ENCODE peak calls at places on chromosome 13, in eight cellular contexts. K is foreskin fibroblast; U is mesendoderm; H is CD8-positive, alpha-beta memory T cell; B is cardiac fibroblast; Z is pancreas; Q is epithelial cell of esophagus; T is OCI-LY7. P is an unnamed sample.

GRCh38 chr13:46372071-46372470 is 15.0 kb downstream of the RUBCNL start:
- DNase-seq in Q (no peak), Z (no peak), B (no peak), K (no peak), T (peak), U (no peak), H (no peak), P (no peak)

GRCh38 chr13:38366954-38367645 is 17.4 kb downstream of the UFM1 start:
- DNase-seq in T (no peak), U (no peak), Q (peak), H (no peak), K (peak), Z (no peak), B (peak), P (no peak)

GRCh38 chr13:46173656-46174055 is 8.3 kb downstream of the LCP1 start:
- DNase-seq in Z (no peak), T (peak), B (no peak), Q (no peak), K (no peak), H (no peak), U (no peak), P (no peak)

GRCh38 chr13:95462801-95463200 is 89.7 kb upstream of the CLDN10 start:
- DNase-seq in H (no peak), K (no peak), Q (no peak), T (no peak), U (no peak), B (no peak), Z (no peak), P (no peak)

GRCh38 chr13:76852991-76853390 is 33.2 kb downstream of the KCTD12 start:
- DNase-seq in Z (no peak), B (peak), K (peak), H (no peak), Q (peak), T (no peak), U (no peak), P (no peak)

GRCh38 chr13:98835156-98835555 is 82.7 kb upstream of the SLC15A1 start:
- DNase-seq in Q (no peak), Z (no peak), T (no peak), K (no peak), U (no peak), B (no peak), H (no peak), P (no peak)

GRCh38 chr13:33571618-33572017 is 246.3 kb upstream of the RFC3 start:
- DNase-seq in U (no peak), T (no peak), Z (no peak), H (no peak), Q (no peak), B (no peak), K (no peak), P (no peak)

GRCh38 chr13:94192576-94192975 is 286.9 kb downstream of the DCT start:
- DNase-seq in Q (peak), H (no peak), T (peak), K (no peak), B (peak), U (peak), Z (peak), P (no peak)

GRCh38 chr13:109497917-109498316 is 288.5 kb downstream of the IRS2 start:
- DNase-seq in Q (no peak), U (no peak), T (no peak), B (no peak), H (no peak), K (no peak), Z (no peak), P (no peak)

GRCh38 chr13:79736356-79736755 is 255.4 kb downstream of the NDFIP2 start:
- DNase-seq in H (no peak), T (no peak), Q (peak), U (peak), Z (no peak), K (no peak), B (no peak), P (no peak)

GRCh38 chr13:34638897-34639296 is 303.2 kb upstream of the NBEA start:
- DNase-seq in H (no peak), B (no peak), T (no peak), Z (no peak), K (no peak), U (no peak), Q (no peak), P (no peak)

GRCh38 chr13:92272177-92272576 is 873.8 kb downstream of the GPC5 start:
- DNase-seq in B (no peak), H (no peak), Q (no peak), Z (no peak), U (no peak), T (no peak), K (no peak), P (no peak)

GRCh38 chr13:62626771-62627170 is 1211.1 kb upstream of the PCDH20 start:
- DNase-seq in U (peak), T (peak), B (no peak), Q (no peak), Z (no peak), H (no peak), K (no peak), P (peak)

GRCh38 chr13:106480511-106480910 is 55.0 kb downstream of the EFNB2 start:
- DNase-seq in U (no peak), B (no peak), T (no peak), K (no peak), H (no peak), Z (no peak), Q (no peak), P (no peak)

GRCh38 chr13:43877788-43878187 is 1.8 kb downstream of the CCDC122 start:
- DNase-seq in H (no peak), B (no peak), U (no peak), Q (peak), K (no peak), Z (no peak), T (peak), P (no peak)

DNA sequence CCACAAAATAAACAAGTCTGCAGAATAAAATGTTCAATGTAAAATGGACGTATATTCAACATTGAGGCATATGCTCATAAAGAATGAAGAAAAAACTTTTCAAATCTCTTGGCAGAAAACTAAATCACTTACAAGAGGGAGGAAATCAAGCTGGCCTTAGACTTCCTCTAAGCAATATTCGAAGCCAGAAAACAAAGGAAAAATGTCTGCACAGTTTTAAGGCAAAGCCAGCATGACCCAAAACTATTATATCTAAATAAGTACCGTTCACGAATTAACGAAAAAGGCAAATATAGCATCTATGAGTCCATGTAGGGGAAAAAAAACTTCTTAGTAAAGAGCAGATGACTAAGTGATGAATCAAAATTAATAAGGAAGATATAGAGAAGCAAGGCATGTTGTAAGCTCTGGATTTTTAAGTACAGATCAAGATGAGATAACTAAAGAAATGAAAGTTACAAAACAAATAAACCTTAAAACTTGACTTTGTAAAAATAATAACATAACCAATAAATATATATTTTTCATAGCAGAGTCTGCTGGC is 101.3 kb downstream of the KCNRG start:
- DNase-seq in B (peak), U (no peak), Q (peak), K (no peak), H (no peak), Z (no peak), T (no peak), P (no peak)
- H3K4me3 ChIP-seq in B (no peak), U (no peak), Q (no peak), K (no peak), H (no peak), Z (no peak), T (no peak), P (no peak)

GRCh38 chr13:25468330-25469178 is 96.8 kb downstream of the ATP8A2 start:
- DNase-seq in U (peak), T (no peak), B (no peak), Z (no peak), K (no peak), H (no peak), Q (peak), P (peak)
- H3K4me3 ChIP-seq in U (peak), T (no peak), B (no peak), Z (no peak), K (no peak), H (no peak), Q (no peak), P (no peak)

GRCh38 chr13:27622881-27623280 is 1.2 kb downstream of the POLR1D start:
- DNase-seq in U (no peak), K (no peak), H (no peak), T (peak), B (no peak), Q (no peak), Z (no peak), P (no peak)

GRCh38 chr13:27622102-27622820 is 569 bp downstream of the POLR1D start:
- DNase-seq in Q (no peak), B (peak), Z (no peak), H (no peak), T (peak), K (no peak), U (no peak), P (no peak)

GRCh38 chr13:27625839-27626238 is 4.1 kb downstream of the POLR1D start:
- DNase-seq in Z (no peak), Q (no peak), H (no peak), K (no peak), B (no peak), U (no peak), T (no peak), P (no peak)

GRCh38 chr13:27621366-27622101 is at the start of gene POLR1D:
- DNase-seq in B (peak), K (peak), H (peak), U (peak), T (peak), Z (peak), Q (peak), P (peak)

DNA sequence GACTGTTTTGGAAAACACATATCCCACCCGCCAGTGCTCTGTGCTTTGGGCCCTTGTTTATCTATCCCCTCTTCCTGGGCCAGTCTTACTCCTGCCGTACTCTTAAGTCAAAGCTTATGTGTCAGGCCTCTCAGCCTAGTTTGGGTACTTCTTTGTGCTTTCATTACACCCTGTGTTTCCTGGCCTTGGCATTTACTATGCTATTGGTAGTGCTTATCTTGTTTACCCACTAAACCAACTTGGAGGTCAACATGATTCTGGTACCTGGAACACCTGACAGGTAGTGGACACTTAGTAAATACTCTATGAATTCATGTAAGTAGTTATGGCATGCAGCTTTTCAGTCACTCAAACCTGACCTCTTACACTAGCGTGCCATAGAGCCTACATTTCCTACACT is 2.4 kb downstream of the POLR1D start:
- DNase-seq in Z (peak), H (no peak), U (no peak), T (no peak), K (no peak), B (no peak), Q (no peak), P (no peak)
- H3K4me3 ChIP-seq in Z (peak), H (no peak), U (no peak), T (peak), K (no peak), B (no peak), Q (no peak), P (no peak)

DNA sequence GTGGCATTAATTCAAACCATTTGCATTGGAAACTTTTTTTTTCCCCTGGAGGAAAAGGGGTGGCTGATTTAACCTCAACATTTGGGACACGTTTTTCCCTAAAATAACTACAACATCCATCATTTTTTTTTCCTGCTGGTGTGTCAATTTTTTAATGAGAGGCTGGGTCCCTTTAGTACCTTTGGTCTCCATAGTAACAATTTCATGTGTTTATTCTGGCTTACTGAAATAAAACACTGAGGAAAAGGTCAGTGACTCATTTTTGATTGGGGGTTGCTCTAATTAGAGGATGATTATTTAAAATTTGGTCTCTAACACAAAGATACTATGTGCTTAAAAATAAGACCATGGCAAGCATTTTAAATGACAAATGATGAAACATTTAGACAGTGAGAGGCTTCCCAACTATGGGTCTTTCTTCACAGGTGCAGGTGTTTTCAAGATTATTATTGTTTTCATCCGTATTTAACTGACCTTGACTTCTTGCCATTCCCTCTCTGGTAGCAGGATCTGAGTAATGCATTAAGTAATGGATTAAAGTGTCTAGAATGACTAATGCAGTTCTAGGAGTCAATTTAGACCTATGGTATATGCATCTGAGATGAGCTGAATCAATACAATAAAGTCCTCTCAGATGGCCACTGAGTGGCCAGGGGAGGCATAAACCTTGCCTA is 406.4 kb downstream of the KCNRG start:
- DNase-seq in Q (peak), Z (no peak), T (no peak), U (no peak), B (peak), H (no peak), K (peak), P (no peak)
- H3K4me3 ChIP-seq in Q (no peak), Z (no peak), T (no peak), U (no peak), B (no peak), H (no peak), K (no peak), P (no peak)

GRCh38 chr13:85383291-85383690 is 415.9 kb downstream of the SLITRK6 start:
- DNase-seq in H (no peak), U (no peak), K (no peak), Q (no peak), Z (no peak), T (peak), B (no peak), P (no peak)

GRCh38 chr13:85379991-85380390 is 419.2 kb downstream of the SLITRK6 start:
- DNase-seq in K (no peak), Q (no peak), B (no peak), T (peak), Z (no peak), H (no peak), U (no peak), P (no peak)

GRCh38 chr13:85377783-85378182 is 421.4 kb downstream of the SLITRK6 start:
- DNase-seq in Q (peak), T (no peak), B (no peak), H (no peak), K (no peak), Z (no peak), U (no peak), P (no peak)

GRCh38 chr13:85381082-85381481 is 418.1 kb downstream of the SLITRK6 start:
- DNase-seq in B (no peak), H (no peak), Q (no peak), U (no peak), Z (no peak), T (no peak), K (no peak), P (no peak)

DNA sequence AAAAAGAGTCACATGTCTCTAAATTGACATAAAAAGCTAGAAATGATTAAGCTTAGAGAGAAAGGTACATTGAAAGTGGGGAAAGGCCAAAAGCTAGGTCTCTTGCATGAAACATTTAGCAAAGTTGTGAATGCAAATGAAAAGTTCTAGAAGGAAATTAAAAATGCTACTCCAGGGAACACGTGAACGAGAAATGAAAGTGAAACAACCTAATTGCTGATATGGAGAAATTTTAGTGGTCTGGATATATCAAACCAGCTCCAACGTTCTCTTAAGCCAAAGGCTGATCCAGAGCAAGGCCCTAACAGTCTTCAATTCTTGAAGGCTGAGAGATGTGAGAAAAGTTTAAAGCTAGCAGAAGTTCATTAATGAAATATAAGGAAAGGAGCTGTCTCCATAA is 419.8 kb downstream of the SLITRK6 start:
- DNase-seq in T (peak), Z (no peak), Q (no peak), H (no peak), K (no peak), U (no peak), B (no peak), P (no peak)
- H3K4me3 ChIP-seq in T (peak), Z (no peak), Q (no peak), H (no peak), K (no peak), U (no peak), B (no peak), P (no peak)

GRCh38 chr13:30429721-30430694 is 7.7 kb downstream of the UBE2L5 start:
- DNase-seq in K (peak), T (no peak), Z (no peak), Q (peak), H (no peak), U (peak), B (peak), P (no peak)
- H3K4me3 ChIP-seq in K (no peak), T (peak), Z (no peak), Q (no peak), H (no peak), U (no peak), B (no peak), P (no peak)

DNA sequence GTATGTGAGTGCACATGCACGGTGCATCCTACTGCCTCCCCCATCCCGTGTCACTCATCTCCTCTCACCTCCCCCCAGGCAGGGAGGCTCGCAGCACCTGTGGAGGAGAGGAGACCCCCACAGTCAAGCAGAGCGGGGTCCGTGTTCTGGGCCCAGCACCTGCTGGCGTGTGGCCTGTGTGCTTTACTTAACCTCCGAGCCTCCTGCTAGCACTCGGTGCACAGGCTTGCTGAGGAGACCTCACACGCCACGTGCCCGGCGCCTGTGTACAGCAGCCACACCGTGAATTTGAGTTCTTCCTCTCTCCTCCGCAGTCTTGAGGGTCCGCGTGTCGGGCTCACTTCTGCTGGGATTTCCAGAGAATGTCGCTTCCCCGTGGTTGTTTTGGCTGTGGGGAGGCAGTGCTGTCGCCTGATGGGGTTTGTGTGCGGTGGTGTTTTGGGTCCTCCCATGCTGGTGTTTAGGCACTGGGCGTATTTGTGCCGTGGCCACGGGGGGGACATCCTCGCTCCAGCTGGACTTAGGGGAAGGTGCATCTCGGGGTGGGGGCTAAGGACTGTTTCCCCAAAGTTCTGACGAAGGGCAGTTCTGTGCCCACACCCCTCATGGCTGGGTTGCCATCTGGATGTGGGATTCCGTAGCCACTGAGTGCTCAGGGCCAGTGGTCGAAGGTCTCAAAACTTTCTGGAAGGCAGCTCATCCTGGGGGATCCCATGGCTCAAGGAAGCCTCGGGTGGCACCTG is 34.8 kb upstream of the TMEM255B start:
- DNase-seq in U (no peak), B (no peak), H (no peak), T (no peak), Z (peak), Q (no peak), K (no peak), P (no peak)
- H3K4me3 ChIP-seq in U (no peak), B (no peak), H (peak), T (no peak), Z (peak), Q (no peak), K (no peak), P (no peak)

GRCh38 chr13:23506071-23506820 is 64.0 kb upstream of the TNFRSF19 start:
- DNase-seq in U (no peak), H (no peak), B (peak), Q (no peak), K (peak), Z (no peak), T (no peak), P (no peak)
- H3K4me3 ChIP-seq in U (no peak), H (no peak), B (no peak), Q (no peak), K (no peak), Z (no peak), T (no peak), P (no peak)

GRCh38 chr13:96632536-96633320 is 361.5 kb downstream of the OXGR1 start:
- DNase-seq in T (no peak), Z (no peak), B (peak), K (no peak), U (no peak), H (no peak), Q (no peak), P (no peak)

DNA sequence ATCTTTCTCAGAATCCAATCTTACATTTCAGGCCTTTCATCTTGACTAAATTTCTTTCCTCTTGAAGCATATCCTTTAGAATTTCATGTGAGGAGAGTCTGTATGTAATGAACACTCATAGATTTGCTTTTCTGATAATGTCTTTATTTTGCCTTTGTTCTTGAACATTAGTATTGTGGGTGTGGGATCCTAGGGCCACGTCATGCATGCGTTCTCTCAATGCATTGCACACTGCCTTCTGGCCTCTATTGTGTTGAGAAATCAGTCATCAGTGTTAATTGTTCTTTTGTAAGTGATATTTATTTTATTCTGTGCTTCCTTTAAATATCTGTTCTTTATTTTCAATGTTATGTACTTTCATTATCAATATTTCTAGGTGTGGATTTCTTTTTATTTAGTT is 364.9 kb downstream of the OXGR1 start:
- DNase-seq in T (no peak), B (peak), K (no peak), Q (peak), H (no peak), Z (no peak), U (no peak), P (no peak)
- H3K4me3 ChIP-seq in T (no peak), B (no peak), K (no peak), Q (no peak), H (no peak), Z (no peak), U (no peak), P (no peak)

GRCh38 chr13:99990045-99990977 is 8.7 kb downstream of the ZIC2 start:
- DNase-seq in T (no peak), U (peak), K (no peak), B (no peak), Q (no peak), Z (no peak), H (no peak), P (no peak)
- H3K4me3 ChIP-seq in T (no peak), U (no peak), K (no peak), B (no peak), Q (no peak), Z (no peak), H (no peak), P (no peak)